ENCODE peak calls at places on chromosomes 11 and 22, in five cellular contexts. Y, S, F, N and E are unnamed samples.
A peak's percentile ranks its signal among the peaks of the same experiment; 100 is the strongest.

GRCh38 chr22:48224332-48224731 is 1461.9 kb downstream of the TBC1D22A start:
- DNase-seq in Y (no peak), S (no peak), F (no peak), N (no peak), E (no peak)

GRCh38 chr11:58924230-58924629 is 15.1 kb upstream of the GLYATL1 start:
- DNase-seq in Y (no peak), S (no peak), F (peak; percentile 20), N (no peak), E (no peak)

GRCh38 chr11:8392166-8392565 is 128.5 kb upstream of the LMO1 start:
- DNase-seq in Y (no peak), S (no peak), F (no peak), N (no peak), E (no peak)

GRCh38 chr11:103936059-103936458 is 100.4 kb upstream of the DDI1 start:
- DNase-seq in Y (peak; percentile 64), S (no peak), F (no peak), N (no peak), E (peak; percentile 60)

GRCh38 chr11:72373163-72373562 is 61.2 kb downstream of the CLPB start:
- DNase-seq in Y (no peak), S (no peak), F (no peak), N (no peak), E (no peak)

GRCh38 chr11:8229299-8230177 is 34.1 kb downstream of the LMO1 start:
- DNase-seq in Y (peak; percentile 6), S (peak; percentile 33), F (no peak), N (no peak), E (no peak)

GRCh38 chr11:76291576-76292526 is 85.5 kb upstream of the WNT11 start:
- DNase-seq in Y (no peak), S (no peak), F (no peak), N (no peak), E (no peak)

GRCh38 chr22:48703265-48703941 is 1124.3 kb downstream of the BRD1 start:
- DNase-seq in Y (no peak), S (no peak), F (no peak), N (no peak), E (no peak)

GRCh38 chr11:65501005-65501529 is 2.2 kb downstream of the MALAT1 start:
- DNase-seq in Y (peak; percentile 47), S (no peak), F (no peak), N (no peak), E (peak; percentile 69)

GRCh38 chr22:21045585-21046294 is at the start of gene LRRC74B:
- DNase-seq in Y (peak; percentile 85), S (peak; percentile 96), F (peak; percentile 98), N (peak; percentile 92), E (peak; percentile 95)

GRCh38 chr22:26428515-26429457 is at the start of gene ASPHD2:
- DNase-seq in Y (peak; percentile 54), S (peak; percentile 73), F (peak; percentile 93), N (peak; percentile 63), E (peak; percentile 64)

GRCh38 chr11:34002420-34002819 is 49.1 kb upstream of the CAPRIN1 start:
- DNase-seq in Y (no peak), S (no peak), F (no peak), N (no peak), E (no peak)

GRCh38 chr11:65096926-65097325 is 912 bp downstream of the VPS51 start:
- DNase-seq in Y (no peak), S (no peak), F (no peak), N (no peak), E (no peak)

GRCh38 chr11:95576149-95576851 is 213.3 kb downstream of the FAM76B start:
- DNase-seq in Y (peak; percentile 52), S (no peak), F (no peak), N (no peak), E (no peak)

GRCh38 chr22:41638748-41639147 is 17.7 kb downstream of the XRCC6 start:
- DNase-seq in Y (no peak), S (no peak), F (no peak), N (no peak), E (no peak)

GRCh38 chr11:106625566-106625965 is 392.7 kb downstream of the GUCY1A2 start:
- DNase-seq in Y (no peak), S (peak; percentile 65), F (no peak), N (no peak), E (no peak)

GRCh38 chr11:6894097-6894496 is 1.8 kb upstream of the OR2D2 start:
- DNase-seq in Y (no peak), S (no peak), F (no peak), N (no peak), E (no peak)

DNA sequence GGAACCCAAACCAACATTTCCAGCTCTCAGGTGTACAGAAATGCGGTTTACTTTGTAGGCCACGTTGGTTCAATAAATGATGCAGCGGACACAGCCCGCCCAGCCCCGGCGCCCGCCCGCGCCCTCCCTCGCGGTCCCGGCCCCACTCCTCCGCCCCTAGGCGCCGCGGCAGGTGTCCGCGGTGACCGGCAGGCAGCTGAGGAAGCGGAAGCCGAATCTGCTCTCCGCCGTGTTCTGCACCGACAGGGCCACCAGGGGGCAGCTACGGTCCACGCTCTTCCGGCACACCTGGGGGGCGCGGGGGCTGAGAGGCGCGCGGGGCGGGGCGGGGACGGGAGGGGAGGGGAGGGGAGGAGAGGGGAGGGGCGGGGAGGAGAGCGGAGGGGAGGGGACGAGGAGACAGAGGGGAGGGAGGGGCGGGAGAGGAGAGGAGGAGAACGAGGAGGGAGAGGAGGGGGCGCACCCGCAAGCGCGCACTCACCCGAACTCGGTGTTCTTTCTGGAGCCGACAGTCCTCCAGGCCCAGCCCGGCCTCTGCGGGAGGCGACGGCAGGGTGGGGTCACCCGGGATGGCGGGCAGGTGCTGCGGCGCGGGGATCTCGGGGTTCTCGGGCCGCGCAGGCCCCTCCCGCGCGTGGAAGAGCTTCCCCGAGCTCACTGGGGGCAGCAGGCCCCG is 5.6 kb downstream of the LMNTD2 start:
- DNase-seq in Y (peak; percentile 22), S (peak; percentile 45), F (peak; percentile 95), N (peak; percentile 64), E (peak; percentile 52)
- H3K4me3 ChIP-seq in Y (no peak overlapping the region), S (peak overlapping the region; percentile 33), F (peak overlapping the region; percentile 83), N (peak overlapping the region; percentile 49), E (no peak overlapping the region)

DNA sequence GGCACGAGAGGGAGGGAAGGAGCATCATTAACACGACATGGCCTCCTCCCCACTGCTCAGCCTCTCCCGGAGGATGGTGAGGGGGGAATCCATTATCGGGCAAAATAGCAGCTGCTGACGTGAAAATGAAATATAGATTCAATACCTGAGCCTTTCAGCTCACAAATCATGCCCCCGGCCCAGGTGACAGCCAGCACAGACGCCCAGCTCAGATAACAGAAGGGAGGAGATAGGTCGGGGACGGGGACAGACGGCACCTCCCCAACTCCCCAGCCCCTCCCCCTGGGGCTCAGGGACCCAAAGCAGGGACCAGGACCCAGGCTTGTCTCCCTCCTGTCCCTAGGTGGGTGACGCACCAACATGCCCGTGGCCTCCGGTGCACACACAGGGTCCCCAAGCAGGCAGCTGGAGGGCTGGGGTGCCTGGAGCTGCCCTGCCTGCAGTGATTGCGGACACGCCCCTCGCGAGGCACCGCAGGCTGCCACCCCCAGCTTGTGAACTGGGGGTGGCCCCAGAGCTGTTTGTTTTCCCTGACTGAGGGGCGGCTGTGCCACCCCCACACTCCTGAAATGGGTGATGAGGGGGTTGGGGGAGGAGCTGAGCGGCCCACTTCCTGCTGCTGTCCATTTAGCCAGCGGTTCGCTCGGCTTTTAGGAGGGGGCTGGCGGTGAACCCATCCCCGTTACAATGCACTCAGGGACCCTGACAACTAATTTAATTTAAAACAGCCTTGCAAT is 31.7 kb downstream of the FLRT1 start:
- DNase-seq in Y (no peak), S (no peak), F (no peak), N (no peak), E (no peak)
- H3K4me3 ChIP-seq in Y (no peak overlapping the region), S (no peak overlapping the region), F (no peak overlapping the region), N (no peak overlapping the region), E (no peak overlapping the region)

GRCh38 chr11:2272241-2272945 is 2.0 kb upstream of the ASCL2 start:
- DNase-seq in Y (no peak), S (no peak), F (no peak), N (no peak), E (no peak)

GRCh38 chr11:2271327-2272240 is 1.2 kb upstream of the ASCL2 start:
- DNase-seq in Y (no peak), S (no peak), F (no peak), N (no peak), E (no peak)

GRCh38 chr11:2270322-2271076 is at the start of gene ASCL2:
- DNase-seq in Y (no peak), S (no peak), F (peak; percentile 40), N (no peak), E (no peak)

GRCh38 chr11:2269601-2270321 is 627 bp downstream of the ASCL2 start:
- DNase-seq in Y (peak; percentile 59), S (peak; percentile 77), F (peak; percentile 87), N (no peak), E (peak; percentile 57)

DNA sequence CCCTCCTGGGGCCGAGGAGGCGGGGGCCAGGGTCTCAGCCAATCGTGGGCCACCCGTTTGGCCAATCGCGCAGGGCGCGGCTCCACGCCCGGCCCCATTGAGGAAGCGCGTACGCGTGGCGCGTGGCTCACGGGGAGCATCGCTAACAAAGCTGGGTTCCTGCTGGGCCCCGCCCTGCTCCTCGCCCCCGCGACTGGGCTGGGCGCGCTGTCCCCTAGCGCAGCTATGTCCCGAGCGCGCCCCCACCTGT is 614 bp upstream of the ASCL2 start:
- DNase-seq in Y (no peak), S (no peak), F (peak; percentile 30), N (peak; percentile 48), E (no peak)
- H3K4me3 ChIP-seq in Y (no peak overlapping the region), S (no peak overlapping the region), F (peak overlapping the region; percentile 49), N (peak overlapping the region; percentile 38), E (no peak overlapping the region)

GRCh38 chr22:49956418-49956770 is 4.2 kb upstream of the PIM3 start:
- DNase-seq in Y (no peak), S (no peak), F (no peak), N (peak; percentile 33), E (no peak)
- H3K4me3 ChIP-seq in Y (no peak overlapping the region), S (no peak overlapping the region), F (no peak overlapping the region), N (no peak overlapping the region), E (no peak overlapping the region)

GRCh38 chr11:43825217-43825816 is 55.3 kb upstream of the ALKBH3 start:
- DNase-seq in Y (peak; percentile 46), S (peak; percentile 46), F (peak; percentile 55), N (no peak), E (peak; percentile 70)
- H3K4me3 ChIP-seq in Y (no peak overlapping the region), S (no peak overlapping the region), F (no peak overlapping the region), N (no peak overlapping the region), E (no peak overlapping the region)

GRCh38 chr11:98300777-98301176 is 720.0 kb upstream of the CNTN5 start:
- DNase-seq in Y (no peak), S (peak; percentile 16), F (no peak), N (no peak), E (peak; percentile 3)
- H3K4me3 ChIP-seq in Y (no peak overlapping the region), S (no peak overlapping the region), F (no peak overlapping the region), N (no peak overlapping the region), E (no peak overlapping the region)

GRCh38 chr22:19984851-19985811 is 31.5 kb downstream of the ARVCF start:
- DNase-seq in Y (no peak), S (no peak), F (no peak), N (peak; percentile 12), E (no peak)
- H3K4me3 ChIP-seq in Y (no peak overlapping the region), S (no peak overlapping the region), F (peak overlapping the region; percentile 92), N (peak overlapping the region; percentile 82), E (no peak overlapping the region)